ENCODE peak calls at places on chromosomes 1 and 21, in four cellular contexts. P, S, K and H are unnamed samples.

GRCh38 chr1:99424087-99424486 is 159.8 kb downstream of the PLPPR4 start:
- DNase-seq in P (no peak), K (no peak), S (no peak), H (no peak)

GRCh38 chr1:89659322-89660061 is 26.6 kb downstream of the LRRC8C start:
- DNase-seq in P (no peak), K (no peak), S (no peak), H (no peak)

GRCh38 chr1:111884772-111885443 is 104.6 kb downstream of the KCND3 start:
- DNase-seq in K (no peak), S (no peak), P (no peak), H (no peak)

GRCh38 chr21:37045139-37045538 is 27.7 kb downstream of the PIGP start:
- DNase-seq in K (no peak), P (no peak), S (peak), H (peak)

GRCh38 chr1:64133036-64133435 is 70.4 kb upstream of the UBE2U start:
- DNase-seq in P (no peak), K (no peak), S (no peak), H (no peak)

GRCh38 chr21:36518883-36519492 is 39.1 kb upstream of the CLDN14 start:
- DNase-seq in P (no peak), S (no peak), K (no peak), H (peak)

GRCh38 chr1:219339466-219339865 is 165.8 kb downstream of the LYPLAL1 start:
- DNase-seq in S (no peak), K (no peak), P (no peak), H (no peak)

GRCh38 chr1:222790520-222790919 is 24.3 kb upstream of the DISP1 start:
- DNase-seq in P (no peak), K (no peak), S (no peak), H (no peak)

GRCh38 chr1:112522621-112523020 is 13.9 kb downstream of the WNT2B start:
- DNase-seq in K (no peak), S (no peak), P (no peak), H (no peak)

GRCh38 chr1:37714689-37715088 is 22.4 kb downstream of the CDCA8 start:
- DNase-seq in K (no peak), S (no peak), P (no peak), H (no peak)

GRCh38 chr1:218967836-218968235 is 205.8 kb upstream of the LYPLAL1 start:
- DNase-seq in K (no peak), P (no peak), S (no peak), H (no peak)

GRCh38 chr1:20250346-20250989 is 40.2 kb upstream of the VWA5B1 start:
- DNase-seq in P (no peak), K (peak), S (no peak), H (no peak)

GRCh38 chr1:64961923-64962322 is 4.4 kb downstream of the JAK1 start:
- DNase-seq in S (no peak), K (no peak), P (no peak), H (no peak)

GRCh38 chr1:121443131-121443530 is 258.4 kb downstream of the SRGAP2C start:
- DNase-seq in K (no peak), P (no peak), S (no peak), H (no peak)

GRCh38 chr1:167661527-167662436 is 31.8 kb downstream of the RCSD1 start:
- DNase-seq in S (no peak), K (no peak), P (no peak), H (no peak)
- TF ChIP-seq SPI1 in S (no peak), K (no peak), P (no peak), H (no peak)

GRCh38 chr1:227885648-227886502 is 61.9 kb downstream of the WNT9A start:
- DNase-seq in K (no peak), S (no peak), P (peak), H (no peak)

GRCh38 chr1:227883073-227883520 is 64.6 kb downstream of the WNT9A start:
- DNase-seq in S (no peak), K (no peak), P (no peak), H (peak)

GRCh38 chr1:227885135-227885647 is 62.5 kb downstream of the WNT9A start:
- DNase-seq in K (no peak), S (no peak), P (no peak), H (peak)

GRCh38 chr1:227884370-227885134 is 63.2 kb downstream of the WNT9A start:
- DNase-seq in S (no peak), K (no peak), P (no peak), H (no peak)

GRCh38 chr1:227883641-227884301 is 64.0 kb downstream of the WNT9A start:
- DNase-seq in P (no peak), K (no peak), S (no peak), H (no peak)
- TF ChIP-seq POLR2AphosphoS5 in P (no peak), K (no peak), S (no peak), H (no peak)

GRCh38 chr1:160161965-160162705 is 10.7 kb downstream of the ATP1A4 start:
- DNase-seq in S (peak), P (peak), K (no peak), H (no peak)
- TF ChIP-seq SPI1 in S (no peak), P (no peak), K (no peak), H (no peak)

GRCh38 chr1:33321178-33321577 is 280 bp upstream of the A3GALT2 start:
- DNase-seq in P (no peak), K (no peak), S (no peak), H (no peak)

GRCh38 chr1:33320619-33321165 is at the start of gene A3GALT2:
- DNase-seq in S (no peak), K (no peak), P (no peak), H (no peak)

GRCh38 chr1:33323663-33324477 is 3.0 kb upstream of the A3GALT2 start:
- DNase-seq in P (no peak), S (no peak), K (no peak), H (no peak)

GRCh38 chr1:33322870-33323585 is 2.1 kb upstream of the A3GALT2 start:
- DNase-seq in S (no peak), P (no peak), K (no peak), H (no peak)

DNA sequence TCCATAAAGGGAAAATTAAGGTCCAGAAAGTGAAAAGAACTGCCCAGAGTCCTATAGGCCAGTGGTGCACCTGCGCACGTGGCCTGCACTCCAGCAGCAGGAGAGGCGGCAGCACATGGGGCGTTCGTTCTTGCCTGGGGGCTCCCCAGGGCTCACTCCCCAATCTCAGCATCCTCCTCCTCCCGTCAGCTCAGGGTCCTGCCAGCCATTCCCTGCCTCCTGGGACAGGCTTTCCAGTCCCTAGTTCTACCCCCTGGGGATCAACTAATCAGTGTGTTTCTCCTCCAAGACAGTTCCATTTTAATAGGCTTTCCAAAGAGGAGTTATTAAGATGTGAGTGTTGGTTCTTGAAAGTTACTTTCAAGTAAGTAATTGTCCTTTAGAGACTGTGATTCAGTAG is 1.2 kb upstream of the A3GALT2 start:
- DNase-seq in K (no peak), P (no peak), S (no peak), H (no peak)
- TF ChIP-seq POLR2AphosphoS5 in K (no peak), P (no peak), S (no peak), H (no peak)

DNA sequence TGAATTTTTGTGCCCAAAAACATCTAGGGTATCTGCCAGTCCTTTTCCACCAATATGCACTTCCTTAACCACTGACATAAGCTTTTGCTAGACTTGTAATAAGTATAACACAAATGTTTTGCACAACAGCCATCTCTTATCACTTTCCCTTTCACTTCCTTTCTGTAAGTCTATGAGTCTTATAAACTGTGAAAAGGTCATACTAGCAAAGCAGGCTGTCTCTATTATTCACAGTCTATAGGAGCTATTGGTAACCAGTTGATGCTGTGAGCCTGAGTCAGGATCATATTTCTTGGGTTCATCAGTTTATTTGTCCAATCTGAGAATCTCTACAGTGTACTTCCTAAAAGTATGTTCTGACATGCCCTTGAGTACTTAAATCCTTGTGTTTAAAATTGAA is 172.6 kb downstream of the CHRM3 start:
- DNase-seq in S (no peak), P (no peak), K (no peak), H (no peak)
- TF ChIP-seq SPI1 in S (no peak), P (no peak), K (no peak), H (no peak)

DNA sequence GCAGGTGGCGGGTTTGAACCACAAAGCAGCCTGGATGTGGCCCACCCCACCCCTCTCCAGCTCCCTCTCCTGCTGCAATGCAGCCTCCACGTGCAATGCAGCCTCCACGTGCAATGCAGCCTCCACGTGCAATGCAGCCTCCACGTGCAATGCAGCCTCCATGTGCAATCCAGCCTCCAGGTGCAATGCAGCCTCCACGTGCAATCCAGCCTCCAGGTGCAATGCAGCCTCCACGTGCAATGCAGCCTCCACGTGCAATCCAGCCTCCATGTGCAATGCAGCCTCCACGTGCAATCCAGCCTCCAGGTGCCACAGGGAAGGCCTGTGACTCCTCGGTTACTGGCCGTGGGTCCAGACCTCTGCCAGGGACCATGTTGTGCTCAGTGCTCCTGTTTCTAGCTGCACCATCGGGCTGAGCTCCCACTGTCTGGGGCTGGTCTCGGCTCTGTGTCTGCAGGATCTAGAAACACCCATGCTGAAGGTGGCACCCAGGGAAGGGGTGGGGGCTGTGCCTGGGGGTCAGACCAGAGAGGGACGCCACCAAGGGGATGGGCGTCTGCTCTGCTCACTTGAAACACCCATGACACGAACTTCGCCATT is 11.9 kb upstream of the LRRC3 start:
- DNase-seq in P (no peak), S (no peak), K (no peak), H (no peak)
- TF ChIP-seq POLR2AphosphoS5 in P (no peak), S (no peak), K (no peak), H (no peak)

GRCh38 chr1:27011058-27011764 is 1.4 kb downstream of the TENT5B start:
- DNase-seq in K (no peak), P (peak), S (no peak), H (no peak)

GRCh38 chr1:27011976-27012563 is 580 bp downstream of the TENT5B start:
- DNase-seq in P (no peak), S (no peak), K (no peak), H (no peak)

GRCh38 chr1:27007909-27008582 is 4.6 kb downstream of the TENT5B start:
- DNase-seq in K (no peak), S (no peak), P (no peak), H (no peak)

GRCh38 chr1:27009601-27010197 is 3.0 kb downstream of the TENT5B start:
- DNase-seq in K (no peak), S (no peak), P (peak), H (no peak)

DNA sequence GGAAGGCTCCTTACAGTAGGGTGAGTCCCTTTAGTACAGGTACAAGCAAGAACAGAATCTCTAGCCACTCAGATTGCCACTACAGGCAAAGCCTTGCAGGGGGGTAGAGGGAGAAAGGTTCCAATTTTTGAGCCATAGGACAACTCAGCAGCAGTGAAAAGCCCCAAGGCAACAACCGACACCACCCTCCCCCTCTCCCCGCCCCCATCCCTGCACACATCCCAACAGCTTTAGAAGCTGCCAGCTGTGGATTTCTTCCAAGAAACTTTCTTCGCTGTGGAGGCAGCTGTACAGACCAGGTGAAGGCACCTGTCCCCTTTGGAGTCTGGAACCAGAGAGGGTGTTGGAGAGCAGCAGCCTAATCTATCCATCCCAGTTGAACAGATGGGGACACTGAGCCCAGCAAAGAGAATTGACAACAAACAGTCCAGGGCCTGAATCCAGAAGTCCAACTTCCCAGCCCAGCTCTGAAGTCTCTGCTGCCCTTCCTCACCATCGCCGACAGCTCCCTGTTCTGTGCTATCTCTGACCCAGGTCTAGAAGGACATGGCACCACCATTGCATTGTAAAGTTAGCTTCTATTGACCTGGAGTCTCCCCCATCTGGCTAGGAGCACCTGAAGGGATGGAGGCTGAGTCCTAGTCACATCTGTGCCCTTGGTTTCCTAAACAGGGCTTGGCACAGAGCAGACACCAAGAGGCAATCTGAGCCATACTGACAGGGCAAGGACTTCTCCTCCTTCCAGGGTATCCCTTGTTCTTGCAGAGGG is 2.2 kb downstream of the TENT5B start:
- DNase-seq in K (no peak), P (no peak), S (no peak), H (no peak)
- TF ChIP-seq SPI1 in K (no peak), P (no peak), S (no peak), H (no peak)

GRCh38 chr1:58652351-58653184 is 47.3 kb downstream of the MYSM1 start:
- DNase-seq in S (peak), P (peak), K (peak), H (peak)
- TF ChIP-seq POLR2AphosphoS5 in S (no peak), P (peak), K (no peak), H (no peak)

DNA sequence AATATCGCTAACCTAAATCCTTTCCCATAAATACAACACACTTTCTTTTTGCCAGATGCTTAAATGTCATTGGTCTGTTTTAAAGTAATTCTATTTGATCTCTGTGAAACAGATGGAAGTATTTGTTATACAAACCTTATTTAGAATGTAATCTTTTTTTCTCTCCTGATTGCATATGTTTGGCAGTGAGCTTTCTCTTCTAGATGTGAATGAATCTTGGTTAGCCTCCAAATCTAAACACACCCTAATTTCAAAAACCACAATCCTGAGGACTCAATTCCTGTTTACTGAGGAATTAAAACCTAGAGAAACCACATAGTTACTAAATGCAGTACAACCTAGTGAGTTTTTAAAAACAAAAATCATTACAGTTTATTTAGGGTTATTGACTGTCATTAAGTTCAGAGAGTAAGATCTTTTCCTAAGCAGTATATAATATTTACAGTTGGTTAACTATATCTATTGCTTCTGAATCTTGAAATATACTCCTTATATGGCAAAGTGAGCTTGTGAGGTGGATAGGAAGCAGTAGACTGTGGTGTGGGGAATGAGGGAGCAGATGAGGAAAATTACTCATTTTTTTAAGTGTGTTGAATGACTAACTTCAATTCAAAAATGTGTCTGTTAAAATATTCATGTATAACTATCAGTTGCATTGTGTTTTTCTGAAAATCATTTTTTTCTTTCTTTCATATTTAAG is 218.7 kb downstream of the FMN2 start:
- DNase-seq in P (no peak), K (no peak), S (no peak), H (no peak)
- TF ChIP-seq SPI1 in P (no peak), K (no peak), S (no peak), H (no peak)

DNA sequence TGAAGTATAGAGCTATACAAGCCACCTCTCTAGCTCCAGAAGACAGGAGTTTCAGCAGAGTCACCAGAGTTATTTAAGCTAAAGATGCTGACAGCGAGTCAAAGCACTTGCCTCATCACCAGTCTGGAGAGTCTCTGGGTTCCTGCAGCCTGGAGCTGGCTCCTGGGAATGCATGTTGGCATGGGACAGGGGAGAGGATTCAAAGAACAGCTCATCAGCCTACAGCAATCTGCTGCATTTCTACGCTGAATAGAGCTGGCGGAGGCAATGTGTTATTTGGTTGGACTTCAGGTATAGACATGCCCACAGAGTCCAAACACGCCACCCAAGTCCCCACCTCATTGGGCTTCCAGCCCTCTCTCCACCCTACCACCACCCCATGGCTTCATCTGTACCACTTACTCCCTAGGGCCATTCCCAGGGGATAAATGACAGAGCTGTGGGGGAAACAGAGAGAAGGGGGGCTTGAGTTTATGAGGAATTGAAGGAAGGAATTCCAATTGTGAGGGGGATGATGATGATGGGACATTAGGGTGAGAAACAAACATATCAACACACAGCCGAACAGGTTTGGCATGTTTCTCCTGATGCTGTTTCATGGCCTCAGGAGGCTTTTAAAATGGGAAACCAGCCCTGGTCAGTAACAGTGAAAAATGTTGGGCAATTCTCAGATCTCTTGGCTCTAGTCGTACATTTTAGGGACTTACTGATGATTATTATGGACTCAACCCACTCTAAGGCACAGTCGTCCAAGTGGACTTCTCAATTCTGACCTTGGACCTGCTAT is 58.4 kb downstream of the PLEKHA6 start:
- DNase-seq in K (no peak), P (no peak), S (no peak), H (no peak)
- TF ChIP-seq POLR2AphosphoS5 in K (no peak), P (no peak), S (no peak), H (no peak)